ENCODE peak calls at places on chromosomes 16 and 17, in five cellular contexts. N, L, I, J and Y are unnamed samples.

GRCh38 chr17:74274060-74274702 is at the start of gene DNAI2:
- DNase-seq in L (no peak), I (no peak), N (no peak), J (no peak), Y (no peak)

GRCh38 chr16:25340973-25341372 is 83.3 kb upstream of the ZKSCAN2 start:
- DNase-seq in N (no peak), I (no peak), L (no peak), J (peak; percentile 41), Y (no peak)

GRCh38 chr17:2635675-2636074 is 42.2 kb downstream of the PAFAH1B1 start:
- DNase-seq in L (no peak), I (no peak), N (no peak), J (no peak), Y (no peak)

GRCh38 chr16:62963846-62964245 is 927.6 kb upstream of the CDH8 start:
- DNase-seq in L (no peak), J (no peak), N (no peak), I (no peak), Y (no peak)

GRCh38 chr16:89170346-89171215 is 967 bp upstream of the CDH15 start:
- DNase-seq in I (peak; percentile 73), J (no peak), L (no peak), N (peak; percentile 53), Y (peak; percentile 57)

GRCh38 chr17:62671553-62671952 is 44.1 kb downstream of the MRC2 start:
- DNase-seq in J (peak; percentile 83), N (no peak), I (peak; percentile 50), L (no peak), Y (no peak)

GRCh38 chr17:29567362-29568330 is 809 bp upstream of the ABHD15 start:
- DNase-seq in I (peak; percentile 76), J (peak; percentile 93), L (peak; percentile 73), N (peak; percentile 84), Y (peak; percentile 27)

GRCh38 chr16:7324306-7324705 is 8.3 kb upstream of the RBFOX1 start:
- DNase-seq in L (no peak), J (no peak), N (no peak), I (no peak), Y (no peak)

GRCh38 chr16:1895949-1896675 is 22.1 kb downstream of the HS3ST6 start:
- DNase-seq in I (no peak), J (no peak), L (no peak), N (no peak), Y (no peak)

GRCh38 chr17:76107507-76107906 is 3.9 kb upstream of the EXOC7 start:
- DNase-seq in J (peak; percentile 76), N (peak; percentile 74), L (peak; percentile 29), I (no peak), Y (peak; percentile 42)

GRCh38 chr16:3915438-3916250 is 35.1 kb upstream of the CREBBP start:
- DNase-seq in I (no peak), N (no peak), J (no peak), L (no peak), Y (no peak)
- H4K20me1 ChIP-seq in I (no peaks in the 10 kb centered on the region), N (no peaks in the 10 kb centered on the region), J (no peaks in the 10 kb centered on the region), L (no peaks in the 10 kb centered on the region), Y (no peaks in the 10 kb centered on the region)

GRCh38 chr17:36706437-36706731 is 105.0 kb downstream of the MRM1 start:
- DNase-seq in N (no peak), I (no peak), L (no peak), J (no peak), Y (no peak)

GRCh38 chr17:36703860-36704266 is 102.5 kb downstream of the MRM1 start:
- DNase-seq in J (peak; percentile 60), N (peak; percentile 5), L (peak; percentile 46), I (peak; percentile 43), Y (no peak)

GRCh38 chr17:36705651-36706436 is 104.5 kb downstream of the MRM1 start:
- DNase-seq in L (peak; percentile 47), J (peak; percentile 81), N (peak; percentile 40), I (peak; percentile 44), Y (peak; percentile 18)

GRCh38 chr17:36707904-36708303 is 106.5 kb downstream of the MRM1 start:
- DNase-seq in J (no peak), L (no peak), N (no peak), I (no peak), Y (no peak)
- H3K9me2 ChIP-seq in J (no peaks in the 10 kb centered on the region), L (no peaks in the 10 kb centered on the region), N (no peaks in the 10 kb centered on the region), I (no peaks in the 10 kb centered on the region), Y (no peaks in the 10 kb centered on the region)

GRCh38 chr17:1041746-1042145 is 44.8 kb downstream of the TIMM22 start:
- DNase-seq in N (no peak), I (no peak), J (no peak), L (no peak), Y (no peak)

GRCh38 chr17:1039511-1040215 is 42.7 kb downstream of the TIMM22 start:
- DNase-seq in J (no peak), I (no peak), L (no peak), N (no peak), Y (no peak)

GRCh38 chr17:1038459-1039118 is 41.7 kb downstream of the TIMM22 start:
- DNase-seq in I (no peak), L (no peak), N (no peak), J (no peak), Y (no peak)

GRCh38 chr17:1039119-1039507 is 42.2 kb downstream of the TIMM22 start:
- DNase-seq in I (no peak), J (no peak), N (no peak), L (no peak), Y (no peak)

DNA sequence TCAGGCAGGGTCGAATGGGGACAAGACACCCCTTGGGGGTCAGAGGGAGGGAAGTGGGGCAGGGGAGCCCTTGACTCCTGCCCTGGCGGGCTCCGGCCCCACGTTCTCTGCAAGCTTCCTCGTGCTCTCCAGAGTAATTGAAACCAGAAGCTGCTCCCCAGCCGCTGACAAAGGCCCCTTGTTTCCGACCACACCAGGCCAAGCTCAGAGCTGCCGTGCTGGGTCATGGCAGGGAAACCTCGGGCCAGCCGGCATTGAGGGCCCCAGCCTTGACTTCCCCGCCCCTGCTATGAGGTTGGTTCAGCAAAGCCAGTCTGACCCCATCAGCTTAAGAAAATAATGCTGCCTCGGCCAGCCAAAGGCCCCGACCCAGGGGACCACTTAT is 43.3 kb downstream of the TIMM22 start:
- DNase-seq in N (no peak), J (no peak), L (no peak), I (no peak), Y (no peak)
- H4K20me1 ChIP-seq in N (no peaks in the 10 kb centered on the region), J (no peaks in the 10 kb centered on the region), L (no peaks in the 10 kb centered on the region), I (peaks cover 7% of the 10 kb centered on the region), Y (no peaks in the 10 kb centered on the region)

GRCh38 chr16:12802048-12802447 is 1.6 kb downstream of the CPPED1 start:
- DNase-seq in I (no peak), J (no peak), N (no peak), L (no peak), Y (no peak)
- H3K9me2 ChIP-seq in I (no peaks in the 10 kb centered on the region), J (no peaks in the 10 kb centered on the region), N (no peaks in the 10 kb centered on the region), L (no peaks in the 10 kb centered on the region), Y (no peaks in the 10 kb centered on the region)

DNA sequence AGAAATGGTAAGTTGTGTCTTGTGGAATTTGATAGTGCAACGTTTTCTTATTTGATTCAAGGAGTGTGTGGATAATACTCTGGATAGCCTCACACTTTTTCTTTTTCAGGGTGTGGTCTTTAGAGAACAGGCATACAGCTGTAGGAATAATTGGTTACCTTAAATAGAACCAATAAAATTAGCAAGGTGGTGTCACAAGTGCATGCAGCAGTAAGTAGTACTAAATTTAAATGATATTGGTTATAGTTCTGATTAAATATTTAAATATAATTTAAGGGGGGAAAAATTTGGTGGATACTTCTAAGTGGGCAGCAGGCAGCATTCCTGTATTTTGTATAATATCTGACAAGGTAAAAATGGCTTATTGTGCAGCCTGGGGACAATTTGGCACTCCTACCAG is 3.7 kb downstream of the HAPSTR1 start:
- DNase-seq in J (no peak), N (no peak), L (no peak), I (no peak), Y (no peak)
- H4K20me1 ChIP-seq in J (peaks cover 64% of the 10 kb centered on the region), N (peaks cover 61% of the 10 kb centered on the region), L (peaks cover 56% of the 10 kb centered on the region), I (peaks cover 75% of the 10 kb centered on the region), Y (peaks cover 55% of the 10 kb centered on the region)